ENCODE peak calls at places on chromosome 1, in six cellular contexts. E, C, V, I, O and U are unnamed samples.

GRCh38 chr1:6062670-6063069 is 17.0 kb downstream of the KCNAB2 start:
- DNase-seq in O (no peak), I (no peak), E (no peak), C (no peak), V (no peak), U (no peak)

GRCh38 chr1:30700528-30701265 is 22.7 kb downstream of the MATN1 start:
- DNase-seq in V (peak; percentile 86), C (peak; percentile 67), E (no peak), I (peak; percentile 51), O (no peak), U (no peak)

GRCh38 chr1:21510885-21511578 is 1.8 kb downstream of the ALPL start:
- DNase-seq in O (peak; percentile 32), I (no peak), E (no peak), C (no peak), V (no peak), U (no peak)

GRCh38 chr1:206700445-206701036 is 15.8 kb downstream of the MAPKAPK2 start:
- DNase-seq in I (no peak), V (no peak), E (no peak), C (no peak), O (no peak), U (no peak)

GRCh38 chr1:1082239-1083180 is 8.4 kb upstream of the RNF223 start:
- DNase-seq in I (peak; percentile 16), E (no peak), C (no peak), O (no peak), V (peak; percentile 65), U (no peak)

GRCh38 chr1:56577859-56578663 is 1.3 kb downstream of the PLPP3 start:
- DNase-seq in E (peak; percentile 30), O (peak; percentile 26), V (peak; percentile 77), I (peak; percentile 52), C (peak; percentile 62), U (peak; percentile 39)

GRCh38 chr1:207745839-207746767 is 5.8 kb upstream of the CD46 start:
- DNase-seq in V (no peak), I (no peak), C (no peak), O (no peak), E (peak; percentile 64), U (no peak)

GRCh38 chr1:221712776-221713431 is 29.0 kb downstream of the DUSP10 start:
- DNase-seq in E (no peak), I (no peak), C (no peak), O (no peak), V (no peak), U (no peak)

GRCh38 chr1:1406821-1407100 is 332 bp downstream of the MRPL20 start:
- DNase-seq in I (no peak), O (no peak), C (no peak), E (no peak), V (no peak), U (no peak)

GRCh38 chr1:63864224-63864623 is 90.4 kb downstream of the ROR1 start:
- DNase-seq in C (no peak), V (no peak), E (no peak), I (no peak), O (no peak), U (no peak)

GRCh38 chr1:17434591-17434990 is 4.9 kb downstream of the RCC2 start:
- DNase-seq in C (no peak), E (no peak), V (no peak), O (no peak), I (no peak), U (no peak)

GRCh38 chr1:3771108-3772026 is 1.2 kb upstream of the SMIM1 start:
- DNase-seq in E (no peak), V (no peak), I (peak; percentile 71), C (no peak), O (no peak), U (no peak)

GRCh38 chr1:69686367-69686984 is 118.8 kb downstream of the LRRC7 start:
- DNase-seq in O (no peak), I (no peak), E (no peak), C (no peak), V (no peak), U (no peak)

GRCh38 chr1:155011437-155011907 is 8.9 kb downstream of the ZBTB7B start:
- DNase-seq in I (no peak), E (no peak), V (no peak), C (no peak), O (no peak), U (no peak)

GRCh38 chr1:112501810-112502641 is 6.7 kb upstream of the WNT2B start:
- DNase-seq in V (peak; percentile 78), I (peak; percentile 84), O (peak; percentile 57), E (no peak), C (peak; percentile 53), U (no peak)

GRCh38 chr1:231161711-231162299 is at the start of gene TRIM67:
- DNase-seq in C (no peak), E (no peak), O (peak; percentile 29), V (no peak), I (no peak), U (no peak)

GRCh38 chr1:29542476-29543015 is 306.2 kb downstream of the PTPRU start:
- DNase-seq in V (peak; percentile 60), E (no peak), O (no peak), C (no peak), I (peak; percentile 9), U (no peak)

GRCh38 chr1:33220701-33221384 is 35.4 kb upstream of the ZNF362 start:
- DNase-seq in E (no peak), C (no peak), O (no peak), I (no peak), V (no peak), U (peak; percentile 69)

GRCh38 chr1:154186852-154187501 is 4.9 kb downstream of the TPM3 start:
- DNase-seq in I (no peak), C (no peak), O (no peak), V (no peak), E (peak; percentile 24), U (no peak)

GRCh38 chr1:109687641-109688499 is at the start of gene GSTM1:
- DNase-seq in V (no peak), I (peak; percentile 84), E (no peak), C (peak; percentile 43), O (no peak), U (peak; percentile 19)

GRCh38 chr1:59314776-59315528 is 18.1 kb downstream of the FGGY start:
- DNase-seq in O (no peak), V (no peak), I (no peak), C (no peak), E (no peak), U (no peak)

GRCh38 chr1:79006564-79006963 is at the start of gene ADGRL4:
- DNase-seq in E (no peak), V (peak; percentile 63), O (no peak), I (no peak), C (peak; percentile 60), U (no peak)

GRCh38 chr1:13703558-13704485 is 3.8 kb downstream of the PRDM2 start:
- DNase-seq in E (no peak), V (no peak), I (no peak), C (no peak), O (no peak), U (no peak)
- H3K4me3 ChIP-seq in E (peak overlapping the region; percentile 84), V (no peak overlapping the region), I (no peak overlapping the region), C (no peak overlapping the region), O (no peak overlapping the region), U (no peak overlapping the region)

GRCh38 chr1:54488065-54488750 is 59.8 kb upstream of the ACOT11 start:
- DNase-seq in I (peak; percentile 96), O (peak; percentile 87), E (peak; percentile 87), V (peak; percentile 96), C (peak; percentile 86), U (peak; percentile 46)
- TF ChIP-seq CTCF in I (peak; percentile 18), O (no peak), E (peak; percentile 34), V (peak; percentile 19), C (peak; percentile 24), U (peak; percentile 15)

GRCh38 chr1:156488566-156489165 is 11.9 kb downstream of the MEF2D start:
- DNase-seq in V (no peak), C (no peak), I (no peak), O (no peak), E (peak; percentile 45), U (no peak)
- H3K4me3 ChIP-seq in V (peak overlapping the region; percentile 53), C (no peak overlapping the region), I (no peak overlapping the region), O (no peak overlapping the region), E (peak overlapping the region; percentile 98), U (no peak overlapping the region)

GRCh38 chr1:246667773-246668172 is 56.4 kb upstream of the SCCPDH start:
- DNase-seq in E (no peak), I (no peak), V (no peak), C (no peak), O (no peak), U (no peak)
- TF ChIP-seq CTCF in E (no peak), I (no peak), V (no peak), C (no peak), O (no peak), U (no peak)

DNA sequence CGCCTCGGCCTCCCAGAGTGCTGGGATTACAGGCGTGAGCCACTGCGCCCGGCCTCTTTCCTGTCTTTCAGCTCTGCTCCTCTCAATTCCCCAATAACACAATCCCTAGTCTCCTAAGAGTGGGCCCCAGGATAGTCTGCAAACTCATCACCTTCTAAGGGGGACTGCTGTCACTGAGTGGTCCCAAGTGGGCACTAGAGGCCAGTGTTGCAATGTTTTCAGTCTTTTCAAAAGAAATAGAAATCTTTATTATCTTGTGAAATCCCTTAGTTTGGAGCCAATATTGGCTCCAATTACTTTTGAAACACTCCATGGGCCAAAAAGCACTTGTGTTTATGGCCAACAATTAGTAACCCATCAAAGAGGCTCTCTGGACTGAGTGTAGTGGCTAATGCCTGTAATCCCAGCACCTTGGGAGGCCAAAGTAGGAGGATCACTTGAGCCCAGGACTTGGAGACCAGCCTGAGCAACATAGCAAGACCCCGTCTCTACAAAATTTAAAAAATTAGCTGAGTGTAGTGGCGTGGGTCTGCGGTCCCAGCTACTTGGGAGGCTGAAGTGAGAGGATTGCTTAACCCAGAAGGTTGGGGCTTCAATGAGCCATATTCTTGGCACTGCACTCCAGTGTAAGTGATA is 28.6 kb upstream of the ZNF697 start:
- DNase-seq in C (no peak), I (peak; percentile 34), E (no peak), O (no peak), V (peak; percentile 73), U (no peak)
- H3K4me3 ChIP-seq in C (no peak overlapping the region), I (no peak overlapping the region), E (no peak overlapping the region), O (no peak overlapping the region), V (no peak overlapping the region), U (no peak overlapping the region)